ENCODE peak calls at places on chromosome 3, in five cellular contexts. A is HCT116, N is astrocyte, U is fibroblast of lung, C is neural progenitor cell. K is an unnamed sample.

GRCh38 chr3:183430325-183430957 is 2.0 kb upstream of the MCF2L2 start:
- DNase-seq in U (no peak), A (no peak), C (no peak), N (no peak), K (no peak)

GRCh38 chr3:60770532-60770931 is 480.7 kb downstream of the FHIT start:
- DNase-seq in C (no peak), A (no peak), U (no peak), N (no peak), K (peak)

GRCh38 chr3:153291052-153291689 is 129.1 kb downstream of the RAP2B start:
- DNase-seq in U (peak), N (no peak), C (peak), A (peak), K (no peak)

GRCh38 chr3:56795097-56795806 is 6.5 kb downstream of the ARHGEF3 start:
- DNase-seq in A (no peak), N (no peak), U (peak), C (no peak), K (no peak)

GRCh38 chr3:134080761-134081160 is 51.0 kb upstream of the SLCO2A1 start:
- DNase-seq in C (no peak), U (no peak), A (no peak), N (no peak), K (no peak)

GRCh38 chr3:129602730-129603560 is 3.5 kb downstream of the PLXND1 start:
- DNase-seq in A (no peak), U (peak), C (peak), N (peak), K (peak)

GRCh38 chr3:187942658-187943241 is 197.5 kb upstream of the BCL6 start:
- DNase-seq in A (no peak), N (no peak), C (no peak), U (no peak), K (no peak)

GRCh38 chr3:122322095-122323075 is 2.7 kb upstream of the CSTA start:
- DNase-seq in C (no peak), U (no peak), N (no peak), A (no peak), K (no peak)

GRCh38 chr3:147409143-147410121 is at the start of gene ZIC1:
- DNase-seq in U (no peak), A (no peak), N (peak), C (peak), K (no peak)
- TF ChIP-seq EZH2 in U (no peak), A (no peak), N (no peak), C (peak), K (no peak)

GRCh38 chr3:55489804-55490132 is 2.7 kb upstream of the WNT5A start:
- DNase-seq in N (no peak), C (peak), U (no peak), A (no peak), K (no peak)
- TF ChIP-seq EZH2 in N (no peak), C (no peak), U (no peak), A (no peak), K (no peak)

GRCh38 chr3:127734754-127735473 is 62.2 kb downstream of the ABTB1 start:
- DNase-seq in C (no peak), U (peak), A (no peak), N (peak), K (no peak)
- TF ChIP-seq EZH2 in C (no peak), U (no peak), A (no peak), N (no peak), K (no peak)

DNA sequence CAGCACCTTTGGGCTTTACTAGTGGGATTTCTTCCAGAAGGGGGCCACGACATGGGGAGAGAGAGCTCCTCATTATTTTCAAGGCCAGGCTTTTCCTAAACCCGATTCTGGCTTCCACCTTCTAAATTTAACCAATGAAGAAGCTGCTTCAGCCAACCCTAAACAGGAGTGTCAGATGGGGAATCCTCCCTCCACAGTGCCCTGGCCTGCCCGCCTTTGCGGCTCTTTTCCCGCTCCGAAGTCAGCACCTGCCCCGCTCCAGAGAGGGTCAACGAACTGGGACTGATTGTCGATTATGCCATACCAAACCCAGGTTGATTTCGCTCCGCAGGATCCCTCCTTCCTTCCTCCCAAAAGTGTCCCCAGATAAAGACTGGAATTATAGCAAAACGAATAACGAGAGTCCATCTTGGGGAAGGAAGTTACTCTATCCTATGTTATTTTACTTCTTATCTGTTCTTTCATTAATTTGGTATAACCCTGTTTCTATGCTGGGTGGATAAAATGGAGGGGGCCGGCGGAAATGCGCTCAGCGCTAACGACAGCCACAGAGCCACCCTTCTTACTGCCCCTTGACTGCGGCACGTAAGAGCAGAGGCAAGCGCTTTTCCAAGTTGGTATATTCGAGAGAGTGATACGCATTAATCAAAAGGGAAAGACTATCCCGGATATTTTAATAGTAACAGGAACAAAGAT is 10.8 kb downstream of the SHOX2 start:
- DNase-seq in U (no peak), N (no peak), C (peak), A (no peak), K (no peak)
- TF ChIP-seq EZH2 in U (peak), N (peak), C (peak), A (no peak), K (no peak)

DNA sequence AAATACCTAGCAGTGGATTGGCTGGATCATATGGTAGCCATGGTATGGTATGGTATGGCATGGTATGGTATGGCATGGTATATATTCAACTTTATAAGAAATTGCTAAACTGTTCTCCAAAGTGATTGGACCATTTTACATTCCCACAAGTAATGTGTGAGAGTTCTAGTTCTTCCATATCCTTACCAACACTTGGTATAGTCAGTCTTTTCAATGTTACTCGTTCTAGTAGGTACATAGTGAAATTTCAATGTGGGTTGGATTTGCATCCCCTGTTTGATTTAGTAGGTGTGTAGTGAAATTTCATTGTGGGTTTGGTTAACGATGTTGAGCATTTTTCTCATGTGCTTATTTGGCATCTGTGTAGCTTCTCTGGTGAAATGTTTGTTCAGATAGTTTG is 154.3 kb downstream of the ITPR1 start:
- DNase-seq in U (no peak), N (no peak), C (no peak), A (no peak), K (no peak)
- TF ChIP-seq EZH2 in U (no peak), N (no peak), C (no peak), A (no peak), K (no peak)

GRCh38 chr3:27720899-27721716 is 1.0 kb downstream of the EOMES start:
- DNase-seq in A (peak), C (peak), U (no peak), N (no peak), K (no peak)

GRCh38 chr3:27724459-27725197 is 2.5 kb upstream of the EOMES start:
- DNase-seq in A (no peak), C (peak), N (no peak), U (no peak), K (no peak)

GRCh38 chr3:27721717-27722564 is at the start of gene EOMES:
- DNase-seq in A (peak), U (peak), C (peak), N (peak), K (peak)

GRCh38 chr3:27723803-27724458 is 1.8 kb upstream of the EOMES start:
- DNase-seq in U (no peak), N (no peak), A (no peak), C (peak), K (no peak)

GRCh38 chr3:27722957-27723802 is 1.1 kb upstream of the EOMES start:
- DNase-seq in C (peak), N (no peak), A (no peak), U (no peak), K (no peak)
- TF ChIP-seq EZH2 in C (no peak), N (no peak), A (no peak), U (peak), K (no peak)

GRCh38 chr3:13120928-13121552 is 47.8 kb upstream of the IQSEC1 start:
- DNase-seq in U (no peak), A (no peak), C (no peak), N (no peak), K (no peak)

GRCh38 chr3:13122101-13123055 is 49.1 kb upstream of the IQSEC1 start:
- DNase-seq in N (no peak), A (no peak), U (no peak), C (no peak), K (no peak)

GRCh38 chr3:13119471-13120220 is 46.4 kb upstream of the IQSEC1 start:
- DNase-seq in U (no peak), C (no peak), N (no peak), A (no peak), K (no peak)

GRCh38 chr3:13121553-13122001 is 48.3 kb upstream of the IQSEC1 start:
- DNase-seq in U (no peak), C (peak), N (no peak), A (no peak), K (no peak)

GRCh38 chr3:13120246-13120927 is 47.2 kb upstream of the IQSEC1 start:
- DNase-seq in A (no peak), N (no peak), U (no peak), C (no peak), K (no peak)
- TF ChIP-seq EZH2 in A (no peak), N (no peak), U (no peak), C (no peak), K (no peak)

DNA sequence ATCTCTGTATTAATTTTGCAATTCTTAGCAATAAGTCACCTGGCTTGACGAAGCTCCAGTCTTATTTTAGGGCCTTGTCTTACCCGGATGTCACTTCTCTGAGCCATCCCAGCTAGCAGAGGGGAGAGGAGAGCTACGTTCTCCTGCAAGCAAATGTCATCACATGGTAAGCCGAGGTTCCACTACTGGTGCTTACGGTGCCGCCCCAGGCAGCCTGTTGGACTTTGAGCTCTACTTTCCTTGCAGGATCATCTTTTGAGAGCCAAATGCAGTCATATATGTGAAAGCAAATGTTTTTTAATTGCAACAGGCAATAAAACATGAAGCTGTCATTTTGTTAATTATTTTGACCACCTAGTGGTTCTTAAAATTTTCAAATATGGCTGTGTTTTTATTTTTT is 140.9 kb downstream of the FAM43A start:
- DNase-seq in A (no peak), U (no peak), C (no peak), N (no peak), K (no peak)
- TF ChIP-seq EZH2 in A (no peak), U (no peak), C (no peak), N (no peak), K (no peak)

K was measured in PC-9.